ENCODE peak calls at places on chromosomes 7 and 10, in nine cellular contexts. One of them, this sample, is unnamed.

GRCh38 chr10:11407939-11408338 is 203.5 kb downstream of the USP6NL start:
- DNase-seq in Peyer's patch: peak; percentile 68
- DNase-seq in suprapubic skin: no peak
- DNase-seq in spleen: no peak
- DNase-seq in A549: no peak
- DNase-seq in sigmoid colon: no peak
- DNase-seq in GM12878: no peak
- DNase-seq in prostate gland: no peak
- DNase-seq in IMR-90: no peak
- DNase-seq in this sample: no peak

GRCh38 chr7:151238924-151239836 is 6.9 kb downstream of the CHPF2 start:
- DNase-seq in Peyer's patch: no peak
- DNase-seq in suprapubic skin: no peak
- DNase-seq in spleen: peak; percentile 65
- DNase-seq in A549: no peak
- DNase-seq in sigmoid colon: peak; percentile 58
- DNase-seq in GM12878: no peak
- DNase-seq in prostate gland: no peak
- DNase-seq in IMR-90: no peak
- DNase-seq in this sample: no peak

GRCh38 chr7:30906520-30907240 is 5.0 kb upstream of the AQP1 start:
- DNase-seq in Peyer's patch: no peak
- DNase-seq in suprapubic skin: no peak
- DNase-seq in spleen: no peak
- DNase-seq in A549: no peak
- DNase-seq in sigmoid colon: no peak
- DNase-seq in GM12878: no peak
- DNase-seq in prostate gland: no peak
- DNase-seq in IMR-90: peak; percentile 30
- DNase-seq in this sample: no peak

GRCh38 chr7:86768967-86769760 is 125.5 kb downstream of the GRM3 start:
- DNase-seq in Peyer's patch: no peak
- DNase-seq in suprapubic skin: no peak
- DNase-seq in spleen: no peak
- DNase-seq in A549: no peak
- DNase-seq in sigmoid colon: no peak
- DNase-seq in GM12878: no peak
- DNase-seq in prostate gland: no peak
- DNase-seq in IMR-90: no peak
- DNase-seq in this sample: no peak

GRCh38 chr7:142797799-142798377 is 27.1 kb downstream of the PRSS2 start:
- DNase-seq in Peyer's patch: peak; percentile 70
- DNase-seq in suprapubic skin: peak; percentile 38
- DNase-seq in spleen: no peak
- DNase-seq in A549: no peak
- DNase-seq in sigmoid colon: no peak
- DNase-seq in GM12878: no peak
- DNase-seq in prostate gland: no peak
- DNase-seq in IMR-90: no peak
- DNase-seq in this sample: no peak

GRCh38 chr7:14419554-14419953 is 430.1 kb upstream of the ETV1 start:
- DNase-seq in Peyer's patch: no peak
- DNase-seq in suprapubic skin: no peak
- DNase-seq in spleen: no peak
- DNase-seq in A549: no peak
- DNase-seq in sigmoid colon: no peak
- DNase-seq in GM12878: no peak
- DNase-seq in prostate gland: no peak
- DNase-seq in IMR-90: no peak
- DNase-seq in this sample: no peak

GRCh38 chr7:12759112-12759511 is 71.7 kb downstream of the ARL4A start:
- DNase-seq in Peyer's patch: no peak
- DNase-seq in suprapubic skin: no peak
- DNase-seq in spleen: no peak
- DNase-seq in A549: no peak
- DNase-seq in sigmoid colon: no peak
- DNase-seq in GM12878: no peak
- DNase-seq in prostate gland: no peak
- DNase-seq in IMR-90: no peak
- DNase-seq in this sample: no peak

GRCh38 chr7:133633055-133633454 is 380.2 kb downstream of the EXOC4 start:
- DNase-seq in Peyer's patch: no peak
- DNase-seq in suprapubic skin: no peak
- DNase-seq in spleen: no peak
- DNase-seq in A549: peak; percentile 1
- DNase-seq in sigmoid colon: no peak
- DNase-seq in GM12878: no peak
- DNase-seq in prostate gland: no peak
- DNase-seq in IMR-90: peak; percentile 67
- DNase-seq in this sample: peak; percentile 89

GRCh38 chr10:78794736-78795455 is 273.9 kb upstream of the ZMIZ1 start:
- DNase-seq in Peyer's patch: no peak
- DNase-seq in suprapubic skin: peak; percentile 22
- DNase-seq in spleen: no peak
- DNase-seq in A549: no peak
- DNase-seq in sigmoid colon: no peak
- DNase-seq in GM12878: no peak
- DNase-seq in prostate gland: no peak
- DNase-seq in IMR-90: no peak
- DNase-seq in this sample: no peak

GRCh38 chr10:69652857-69653199 is 22.8 kb downstream of the FAM241B start:
- DNase-seq in Peyer's patch: no peak
- DNase-seq in suprapubic skin: no peak
- DNase-seq in spleen: no peak
- DNase-seq in A549: no peak
- DNase-seq in sigmoid colon: no peak
- DNase-seq in GM12878: no peak
- DNase-seq in prostate gland: no peak
- DNase-seq in IMR-90: no peak
- DNase-seq in this sample: no peak

GRCh38 chr10:49619613-49620012 is 5.8 kb downstream of the CHAT start:
- DNase-seq in Peyer's patch: no peak
- DNase-seq in suprapubic skin: peak; percentile 31
- DNase-seq in spleen: peak; percentile 48
- DNase-seq in A549: no peak
- DNase-seq in sigmoid colon: peak; percentile 25
- DNase-seq in GM12878: no peak
- DNase-seq in prostate gland: no peak
- DNase-seq in IMR-90: no peak
- DNase-seq in this sample: no peak

GRCh38 chr7:88147949-88148348 is 71.9 kb downstream of the SRI start:
- DNase-seq in Peyer's patch: no peak
- DNase-seq in suprapubic skin: no peak
- DNase-seq in spleen: no peak
- DNase-seq in A549: no peak
- DNase-seq in sigmoid colon: no peak
- DNase-seq in GM12878: no peak
- DNase-seq in prostate gland: no peak
- DNase-seq in IMR-90: no peak
- DNase-seq in this sample: no peak

GRCh38 chr10:50992356-50992866 is 81.9 kb upstream of the PRKG1 start:
- DNase-seq in Peyer's patch: no peak
- DNase-seq in suprapubic skin: no peak
- DNase-seq in spleen: peak; percentile 56
- DNase-seq in A549: no peak
- DNase-seq in sigmoid colon: peak; percentile 66
- DNase-seq in GM12878: no peak
- DNase-seq in prostate gland: no peak
- DNase-seq in IMR-90: peak; percentile 31
- DNase-seq in this sample: no peak

GRCh38 chr7:139476139-139476538 is 7.3 kb downstream of the KLRG2 start:
- DNase-seq in Peyer's patch: no peak
- DNase-seq in suprapubic skin: no peak
- DNase-seq in spleen: no peak
- DNase-seq in A549: no peak
- DNase-seq in sigmoid colon: no peak
- DNase-seq in GM12878: no peak
- DNase-seq in prostate gland: no peak
- DNase-seq in IMR-90: no peak
- DNase-seq in this sample: no peak

GRCh38 chr10:126387931-126388911 is at the start of gene ADAM12:
- DNase-seq in Peyer's patch: no peak
- DNase-seq in suprapubic skin: no peak
- DNase-seq in spleen: no peak
- DNase-seq in A549: peak; percentile 18
- DNase-seq in sigmoid colon: peak; percentile 80
- DNase-seq in GM12878: no peak
- DNase-seq in prostate gland: no peak
- DNase-seq in IMR-90: peak; percentile 68
- DNase-seq in this sample: no peak

GRCh38 chr7:44606341-44607140 is at the start of gene OGDH:
- DNase-seq in Peyer's patch: peak; percentile 100
- DNase-seq in suprapubic skin: peak; percentile 99
- DNase-seq in spleen: peak; percentile 100
- DNase-seq in A549: peak; percentile 98
- DNase-seq in sigmoid colon: peak; percentile 100
- DNase-seq in GM12878: peak; percentile 87
- DNase-seq in prostate gland: peak; percentile 98
- DNase-seq in IMR-90: peak; percentile 99
- DNase-seq in this sample: peak; percentile 100

GRCh38 chr7:24573554-24574338 is 494 bp downstream of the PALS2 start:
- DNase-seq in Peyer's patch: peak; percentile 44
- DNase-seq in suprapubic skin: peak; percentile 74
- DNase-seq in spleen: peak; percentile 90
- DNase-seq in A549: peak; percentile 31
- DNase-seq in sigmoid colon: peak; percentile 68
- DNase-seq in GM12878: no peak
- DNase-seq in prostate gland: peak; percentile 25
- DNase-seq in IMR-90: peak; percentile 50
- DNase-seq in this sample: peak; percentile 77

DNA sequence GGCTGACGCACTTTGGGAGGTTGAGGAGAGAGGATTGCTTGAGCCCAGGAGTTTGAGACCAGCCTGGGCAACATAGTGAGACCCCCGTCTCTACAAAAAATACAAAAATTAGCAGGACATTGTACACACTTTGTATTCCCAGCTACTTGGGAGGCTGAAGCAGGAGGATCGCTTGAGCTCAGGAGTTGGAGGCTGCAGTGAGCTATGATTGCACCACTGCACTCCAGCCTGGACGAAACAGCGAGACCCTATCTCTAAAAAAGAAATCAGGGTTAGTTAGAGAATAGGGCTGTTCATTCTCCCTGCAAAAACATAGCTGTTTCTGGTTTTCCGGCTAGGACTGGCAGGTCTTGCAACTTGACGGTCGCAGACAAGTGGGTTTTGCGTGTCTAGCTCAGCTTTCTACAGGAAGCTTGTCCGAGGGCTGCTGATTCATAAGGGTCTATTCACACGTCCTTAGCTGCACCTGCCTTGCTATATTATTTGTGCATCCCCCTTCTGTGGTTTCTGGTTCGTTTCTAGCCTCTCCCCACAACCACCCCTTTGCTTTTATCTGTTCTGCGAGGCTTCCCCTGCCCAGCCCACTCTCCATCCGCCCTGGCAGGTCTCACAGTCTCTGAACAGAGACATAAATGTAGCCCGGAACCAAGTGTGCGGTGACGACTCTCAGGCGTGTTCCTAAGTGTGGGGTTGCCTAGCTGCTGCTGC is 10.7 kb downstream of the AMZ1 start:
- DNase-seq in Peyer's patch: peak; percentile 66
- DNase-seq in suprapubic skin: no peak
- DNase-seq in spleen: peak; percentile 82
- DNase-seq in A549: no peak
- DNase-seq in sigmoid colon: no peak
- DNase-seq in GM12878: peak; percentile 93
- DNase-seq in prostate gland: no peak
- DNase-seq in IMR-90: no peak
- DNase-seq in this sample: peak; percentile 98
- TF ChIP-seq POLR2A in Peyer's patch: no peak
- TF ChIP-seq POLR2A in suprapubic skin: no peak
- TF ChIP-seq POLR2A in spleen: no peak
- TF ChIP-seq POLR2A in A549: no peak
- TF ChIP-seq POLR2A in sigmoid colon: no peak
- TF ChIP-seq POLR2A in GM12878: no peak
- TF ChIP-seq POLR2A in prostate gland: no peak
- TF ChIP-seq POLR2A in IMR-90: no peak
- TF ChIP-seq POLR2A in this sample: no peak

GRCh38 chr7:66206116-66206908 is 1.2 kb downstream of the TPST1 start:
- DNase-seq in Peyer's patch: no peak
- DNase-seq in suprapubic skin: peak; percentile 43
- DNase-seq in spleen: peak; percentile 19
- DNase-seq in A549: no peak
- DNase-seq in sigmoid colon: no peak
- DNase-seq in GM12878: no peak
- DNase-seq in prostate gland: no peak
- DNase-seq in IMR-90: no peak
- DNase-seq in this sample: no peak
- H3K4me3 ChIP-seq in Peyer's patch: peak overlapping the region; percentile 92
- H3K4me3 ChIP-seq in suprapubic skin: peak overlapping the region; percentile 90
- H3K4me3 ChIP-seq in spleen: peak overlapping the region; percentile 81
- H3K4me3 ChIP-seq in A549: peak overlapping the region; percentile 75
- H3K4me3 ChIP-seq in sigmoid colon: peak overlapping the region; percentile 68
- H3K4me3 ChIP-seq in GM12878: peak overlapping the region; percentile 94
- H3K4me3 ChIP-seq in prostate gland: peak overlapping the region; percentile 98
- H3K4me3 ChIP-seq in IMR-90: peak overlapping the region; percentile 77
- H3K4me3 ChIP-seq in this sample: no peak overlapping the region

DNA sequence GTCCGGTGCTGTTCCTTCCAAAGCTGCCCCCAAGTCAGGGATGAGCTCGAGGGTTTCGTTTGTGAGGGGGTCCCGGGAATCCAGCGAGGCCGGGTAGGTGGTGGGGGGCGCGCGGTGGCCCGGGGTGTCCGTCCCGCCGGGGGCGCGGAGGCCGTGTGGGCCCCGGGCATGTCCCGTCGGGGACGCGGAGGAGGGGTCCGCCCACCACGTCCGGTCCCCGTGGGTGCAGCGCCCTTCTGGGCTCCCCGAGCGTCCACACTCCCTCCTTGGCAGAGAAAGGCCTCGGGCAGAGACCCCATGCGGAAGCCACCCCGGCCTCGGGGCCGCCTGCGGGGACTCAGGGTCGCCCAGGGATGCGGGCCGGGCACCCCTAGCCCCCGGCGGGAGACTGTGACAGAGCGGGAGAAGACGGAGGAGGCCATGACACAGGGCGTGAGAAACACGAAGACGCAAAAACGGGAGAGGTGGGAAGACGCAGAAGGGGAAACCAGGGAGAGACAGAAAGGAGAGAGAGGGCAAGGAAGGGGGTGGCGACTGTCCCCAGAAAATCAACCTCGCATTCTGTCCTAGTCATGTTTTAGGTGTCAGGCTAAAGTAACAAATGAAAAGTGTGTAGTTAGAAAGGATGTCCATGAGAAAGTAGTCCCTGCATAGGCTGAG is 668 bp upstream of the ZNF425 start:
- DNase-seq in Peyer's patch: peak; percentile 62
- DNase-seq in suprapubic skin: peak; percentile 74
- DNase-seq in spleen: peak; percentile 94
- DNase-seq in A549: peak; percentile 63
- DNase-seq in sigmoid colon: peak; percentile 76
- DNase-seq in GM12878: no peak
- DNase-seq in prostate gland: peak; percentile 33
- DNase-seq in IMR-90: peak; percentile 7
- DNase-seq in this sample: peak; percentile 87
- TF ChIP-seq POLR2A in Peyer's patch: no peak
- TF ChIP-seq POLR2A in suprapubic skin: no peak
- TF ChIP-seq POLR2A in spleen: no peak
- TF ChIP-seq POLR2A in A549: peak; percentile 15
- TF ChIP-seq POLR2A in sigmoid colon: no peak
- TF ChIP-seq POLR2A in GM12878: no peak
- TF ChIP-seq POLR2A in prostate gland: no peak
- TF ChIP-seq POLR2A in IMR-90: no peak
- TF ChIP-seq POLR2A in this sample: no peak

GRCh38 chr7:45978731-45979211 is 57.7 kb upstream of the IGFBP3 start:
- DNase-seq in Peyer's patch: no peak
- DNase-seq in suprapubic skin: no peak
- DNase-seq in spleen: no peak
- DNase-seq in A549: no peak
- DNase-seq in sigmoid colon: no peak
- DNase-seq in GM12878: no peak
- DNase-seq in prostate gland: no peak
- DNase-seq in IMR-90: peak; percentile 12
- DNase-seq in this sample: no peak
- H3K4me3 ChIP-seq in Peyer's patch: no peak overlapping the region
- H3K4me3 ChIP-seq in suprapubic skin: no peak overlapping the region
- H3K4me3 ChIP-seq in spleen: no peak overlapping the region
- H3K4me3 ChIP-seq in A549: no peak overlapping the region
- H3K4me3 ChIP-seq in sigmoid colon: no peak overlapping the region
- H3K4me3 ChIP-seq in GM12878: no peak overlapping the region
- H3K4me3 ChIP-seq in prostate gland: no peak overlapping the region
- H3K4me3 ChIP-seq in IMR-90: no peak overlapping the region
- H3K4me3 ChIP-seq in this sample: no peak overlapping the region